ENCODE peak calls at places on chromosomes 2 and 18, in eight cellular contexts. One of them, this sample, is unnamed.

GRCh38 chr2:146734042-146734715 is 1110.7 kb upstream of the ACVR2A start:
- DNase-seq in lower lobe of right lung: no peak
- DNase-seq in heart right ventricle: no peak
- DNase-seq in keratinocyte: no peak
- DNase-seq in brain microvascular endothelial cell: peak; percentile 47
- DNase-seq in body of pancreas: no peak
- DNase-seq in tibial artery: no peak
- DNase-seq in sigmoid colon: no peak
- DNase-seq in this sample: no peak

GRCh38 chr2:237471457-237472186 is 15.4 kb upstream of the MLPH start:
- DNase-seq in tibial artery: no peak
- DNase-seq in lower lobe of right lung: peak; percentile 78
- DNase-seq in heart right ventricle: peak; percentile 42
- DNase-seq in brain microvascular endothelial cell: peak; percentile 74
- DNase-seq in keratinocyte: no peak
- DNase-seq in sigmoid colon: peak; percentile 84
- DNase-seq in body of pancreas: peak; percentile 40
- DNase-seq in this sample: no peak

GRCh38 chr2:128439231-128440086 is 120.8 kb upstream of the HS6ST1 start:
- DNase-seq in brain microvascular endothelial cell: no peak
- DNase-seq in lower lobe of right lung: no peak
- DNase-seq in tibial artery: no peak
- DNase-seq in keratinocyte: no peak
- DNase-seq in sigmoid colon: peak; percentile 55
- DNase-seq in heart right ventricle: no peak
- DNase-seq in body of pancreas: peak; percentile 10
- DNase-seq in this sample: no peak

GRCh38 chr2:143015681-143016080 is 113.5 kb upstream of the ARHGAP15 start:
- DNase-seq in body of pancreas: no peak
- DNase-seq in brain microvascular endothelial cell: no peak
- DNase-seq in tibial artery: no peak
- DNase-seq in lower lobe of right lung: no peak
- DNase-seq in keratinocyte: no peak
- DNase-seq in heart right ventricle: no peak
- DNase-seq in sigmoid colon: no peak
- DNase-seq in this sample: no peak

GRCh38 chr2:239853706-239854327 is 171.3 kb downstream of the NDUFA10 start:
- DNase-seq in lower lobe of right lung: no peak
- DNase-seq in keratinocyte: no peak
- DNase-seq in sigmoid colon: no peak
- DNase-seq in body of pancreas: no peak
- DNase-seq in heart right ventricle: no peak
- DNase-seq in tibial artery: no peak
- DNase-seq in brain microvascular endothelial cell: no peak
- DNase-seq in this sample: peak; percentile 3

GRCh38 chr2:71458413-71459083 is 5.2 kb downstream of the DYSF start:
- DNase-seq in brain microvascular endothelial cell: peak; percentile 58
- DNase-seq in sigmoid colon: no peak
- DNase-seq in heart right ventricle: peak; percentile 46
- DNase-seq in tibial artery: no peak
- DNase-seq in lower lobe of right lung: no peak
- DNase-seq in body of pancreas: no peak
- DNase-seq in keratinocyte: no peak
- DNase-seq in this sample: no peak

GRCh38 chr2:9230881-9231280 is 24.3 kb downstream of the ASAP2 start:
- DNase-seq in lower lobe of right lung: no peak
- DNase-seq in tibial artery: no peak
- DNase-seq in keratinocyte: no peak
- DNase-seq in sigmoid colon: no peak
- DNase-seq in heart right ventricle: no peak
- DNase-seq in brain microvascular endothelial cell: no peak
- DNase-seq in body of pancreas: no peak
- DNase-seq in this sample: no peak

GRCh38 chr2:5538717-5539116 is 153.5 kb upstream of the SOX11 start:
- DNase-seq in lower lobe of right lung: no peak
- DNase-seq in heart right ventricle: no peak
- DNase-seq in sigmoid colon: no peak
- DNase-seq in tibial artery: no peak
- DNase-seq in body of pancreas: no peak
- DNase-seq in keratinocyte: no peak
- DNase-seq in brain microvascular endothelial cell: no peak
- DNase-seq in this sample: no peak

GRCh38 chr18:4126939-4127338 is 328.2 kb downstream of the DLGAP1 start:
- DNase-seq in keratinocyte: no peak
- DNase-seq in lower lobe of right lung: no peak
- DNase-seq in heart right ventricle: no peak
- DNase-seq in body of pancreas: no peak
- DNase-seq in brain microvascular endothelial cell: no peak
- DNase-seq in sigmoid colon: no peak
- DNase-seq in tibial artery: no peak
- DNase-seq in this sample: no peak

GRCh38 chr2:45315881-45316280 is 295.2 kb downstream of the SRBD1 start:
- DNase-seq in sigmoid colon: no peak
- DNase-seq in keratinocyte: no peak
- DNase-seq in body of pancreas: no peak
- DNase-seq in brain microvascular endothelial cell: peak; percentile 90
- DNase-seq in lower lobe of right lung: no peak
- DNase-seq in tibial artery: no peak
- DNase-seq in heart right ventricle: no peak
- DNase-seq in this sample: no peak

GRCh38 chr18:48032876-48033769 is 102.7 kb upstream of the SMAD2 start:
- DNase-seq in sigmoid colon: peak; percentile 20
- DNase-seq in keratinocyte: no peak
- DNase-seq in heart right ventricle: no peak
- DNase-seq in body of pancreas: no peak
- DNase-seq in tibial artery: peak; percentile 18
- DNase-seq in lower lobe of right lung: no peak
- DNase-seq in brain microvascular endothelial cell: peak; percentile 57
- DNase-seq in this sample: no peak

GRCh38 chr18:5440297-5440696 is 103.5 kb downstream of the EPB41L3 start:
- DNase-seq in lower lobe of right lung: no peak
- DNase-seq in tibial artery: no peak
- DNase-seq in brain microvascular endothelial cell: no peak
- DNase-seq in sigmoid colon: no peak
- DNase-seq in body of pancreas: no peak
- DNase-seq in keratinocyte: no peak
- DNase-seq in heart right ventricle: no peak
- DNase-seq in this sample: no peak

GRCh38 chr2:79741044-79741443 is 228.2 kb downstream of the CTNNA2 start:
- DNase-seq in heart right ventricle: no peak
- DNase-seq in sigmoid colon: no peak
- DNase-seq in keratinocyte: no peak
- DNase-seq in body of pancreas: no peak
- DNase-seq in lower lobe of right lung: no peak
- DNase-seq in tibial artery: no peak
- DNase-seq in brain microvascular endothelial cell: no peak
- DNase-seq in this sample: no peak

GRCh38 chr2:36483290-36483689 is 114.7 kb downstream of the FEZ2 start:
- DNase-seq in brain microvascular endothelial cell: no peak
- DNase-seq in body of pancreas: no peak
- DNase-seq in heart right ventricle: no peak
- DNase-seq in keratinocyte: no peak
- DNase-seq in lower lobe of right lung: no peak
- DNase-seq in tibial artery: no peak
- DNase-seq in sigmoid colon: no peak
- DNase-seq in this sample: no peak

GRCh38 chr2:206800501-206801416 is 35.4 kb downstream of the FASTKD2 start:
- DNase-seq in tibial artery: peak; percentile 58
- DNase-seq in sigmoid colon: peak; percentile 83
- DNase-seq in body of pancreas: peak; percentile 48
- DNase-seq in brain microvascular endothelial cell: peak; percentile 70
- DNase-seq in heart right ventricle: peak; percentile 75
- DNase-seq in keratinocyte: peak; percentile 2
- DNase-seq in lower lobe of right lung: peak; percentile 50
- DNase-seq in this sample: peak; percentile 79

GRCh38 chr2:239903803-239904202 is 121.3 kb downstream of the NDUFA10 start:
- DNase-seq in brain microvascular endothelial cell: no peak
- DNase-seq in sigmoid colon: no peak
- DNase-seq in keratinocyte: no peak
- DNase-seq in heart right ventricle: no peak
- DNase-seq in lower lobe of right lung: no peak
- DNase-seq in tibial artery: no peak
- DNase-seq in body of pancreas: no peak
- DNase-seq in this sample: no peak

GRCh38 chr2:238777369-238778067 is 70.4 kb upstream of the TWIST2 start:
- DNase-seq in body of pancreas: no peak
- DNase-seq in heart right ventricle: no peak
- DNase-seq in keratinocyte: no peak
- DNase-seq in brain microvascular endothelial cell: no peak
- DNase-seq in tibial artery: no peak
- DNase-seq in sigmoid colon: no peak
- DNase-seq in lower lobe of right lung: no peak
- DNase-seq in this sample: no peak

GRCh38 chr2:213248637-213249036 is 35.6 kb upstream of the SPAG16 start:
- DNase-seq in sigmoid colon: no peak
- DNase-seq in tibial artery: no peak
- DNase-seq in heart right ventricle: no peak
- DNase-seq in keratinocyte: no peak
- DNase-seq in body of pancreas: no peak
- DNase-seq in brain microvascular endothelial cell: no peak
- DNase-seq in lower lobe of right lung: no peak
- DNase-seq in this sample: no peak

GRCh38 chr2:161954103-161954502 is 119.9 kb downstream of the DPP4 start:
- DNase-seq in lower lobe of right lung: no peak
- DNase-seq in heart right ventricle: no peak
- DNase-seq in sigmoid colon: no peak
- DNase-seq in tibial artery: no peak
- DNase-seq in brain microvascular endothelial cell: no peak
- DNase-seq in keratinocyte: no peak
- DNase-seq in body of pancreas: no peak
- DNase-seq in this sample: no peak

GRCh38 chr2:127134235-127134634 is 27.3 kb upstream of the BIN1 start:
- DNase-seq in sigmoid colon: no peak
- DNase-seq in heart right ventricle: no peak
- DNase-seq in keratinocyte: no peak
- DNase-seq in body of pancreas: no peak
- DNase-seq in lower lobe of right lung: no peak
- DNase-seq in tibial artery: no peak
- DNase-seq in brain microvascular endothelial cell: no peak
- DNase-seq in this sample: no peak

GRCh38 chr2:46335966-46336436 is 38.8 kb downstream of the EPAS1 start:
- DNase-seq in body of pancreas: peak; percentile 39
- DNase-seq in tibial artery: no peak
- DNase-seq in heart right ventricle: no peak
- DNase-seq in sigmoid colon: peak; percentile 77
- DNase-seq in lower lobe of right lung: peak; percentile 54
- DNase-seq in keratinocyte: no peak
- DNase-seq in brain microvascular endothelial cell: no peak
- DNase-seq in this sample: no peak

GRCh38 chr18:59155140-59155539 is 15.5 kb downstream of the SEC11C start:
- DNase-seq in lower lobe of right lung: no peak
- DNase-seq in heart right ventricle: no peak
- DNase-seq in keratinocyte: no peak
- DNase-seq in tibial artery: no peak
- DNase-seq in sigmoid colon: no peak
- DNase-seq in body of pancreas: no peak
- DNase-seq in brain microvascular endothelial cell: no peak
- DNase-seq in this sample: no peak

GRCh38 chr18:79943608-79944125 is 7.8 kb downstream of the SLC66A2 start:
- DNase-seq in sigmoid colon: peak; percentile 55
- DNase-seq in lower lobe of right lung: peak; percentile 27
- DNase-seq in tibial artery: no peak
- DNase-seq in keratinocyte: no peak
- DNase-seq in brain microvascular endothelial cell: no peak
- DNase-seq in body of pancreas: no peak
- DNase-seq in heart right ventricle: no peak
- DNase-seq in this sample: no peak
- H3K36me3 ChIP-seq in sigmoid colon: peaks cover 10% of the 10 kb centered on the region
- H3K36me3 ChIP-seq in lower lobe of right lung: peaks cover 55% of the 10 kb centered on the region
- H3K36me3 ChIP-seq in tibial artery: peaks cover 38% of the 10 kb centered on the region
- H3K36me3 ChIP-seq in keratinocyte: peaks cover 24% of the 10 kb centered on the region
- H3K36me3 ChIP-seq in brain microvascular endothelial cell: peaks cover 9% of the 10 kb centered on the region
- H3K36me3 ChIP-seq in body of pancreas: peaks cover 6% of the 10 kb centered on the region
- H3K36me3 ChIP-seq in heart right ventricle: peaks cover 52% of the 10 kb centered on the region
- H3K36me3 ChIP-seq in this sample: no peaks in the 10 kb centered on the region

GRCh38 chr2:105896765-105897163 is 152.1 kb downstream of the NCK2 start:
- DNase-seq in brain microvascular endothelial cell: no peak
- DNase-seq in body of pancreas: no peak
- DNase-seq in heart right ventricle: no peak
- DNase-seq in keratinocyte: no peak
- DNase-seq in lower lobe of right lung: no peak
- DNase-seq in sigmoid colon: no peak
- DNase-seq in tibial artery: no peak
- DNase-seq in this sample: no peak
- TF ChIP-seq CTCF in brain microvascular endothelial cell: peak; percentile 30
- TF ChIP-seq CTCF in body of pancreas: no peak
- TF ChIP-seq CTCF in heart right ventricle: no peak
- TF ChIP-seq CTCF in keratinocyte: no peak
- TF ChIP-seq CTCF in lower lobe of right lung: no peak
- TF ChIP-seq CTCF in sigmoid colon: no peak
- TF ChIP-seq CTCF in tibial artery: no peak
- TF ChIP-seq CTCF in this sample: no peak

DNA sequence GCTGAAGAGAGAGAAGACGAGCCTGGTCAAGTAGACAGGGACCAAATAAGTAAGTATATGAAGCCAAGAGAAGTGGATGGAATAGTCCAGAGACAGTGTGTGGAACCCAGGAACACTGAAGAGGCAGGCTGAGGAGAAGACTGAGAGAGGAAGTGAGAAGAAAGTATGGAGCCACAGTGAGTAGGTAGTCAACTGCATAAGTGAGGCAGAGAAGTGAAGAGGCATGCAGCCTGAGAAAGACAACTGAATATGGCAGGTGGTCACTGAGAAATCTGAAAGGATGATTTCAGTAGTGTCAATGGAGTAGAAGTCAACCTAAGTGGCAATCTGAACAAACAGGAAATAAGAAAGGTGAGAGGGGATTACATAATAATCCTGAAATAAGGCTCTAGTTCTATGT is 55.4 kb downstream of the CWC22 start:
- DNase-seq in body of pancreas: no peak
- DNase-seq in sigmoid colon: no peak
- DNase-seq in brain microvascular endothelial cell: no peak
- DNase-seq in tibial artery: no peak
- DNase-seq in keratinocyte: no peak
- DNase-seq in heart right ventricle: no peak
- DNase-seq in lower lobe of right lung: no peak
- DNase-seq in this sample: no peak
- H3K36me3 ChIP-seq in body of pancreas: no peaks in the 10 kb centered on the region
- H3K36me3 ChIP-seq in sigmoid colon: peaks cover 30% of the 10 kb centered on the region
- H3K36me3 ChIP-seq in brain microvascular endothelial cell: peaks cover 22% of the 10 kb centered on the region
- H3K36me3 ChIP-seq in tibial artery: peaks cover 65% of the 10 kb centered on the region
- H3K36me3 ChIP-seq in keratinocyte: peaks cover 8% of the 10 kb centered on the region
- H3K36me3 ChIP-seq in heart right ventricle: peaks cover 97% of the 10 kb centered on the region
- H3K36me3 ChIP-seq in lower lobe of right lung: peaks cover 83% of the 10 kb centered on the region
- H3K36me3 ChIP-seq in this sample: peaks cover 79% of the 10 kb centered on the region

DNA sequence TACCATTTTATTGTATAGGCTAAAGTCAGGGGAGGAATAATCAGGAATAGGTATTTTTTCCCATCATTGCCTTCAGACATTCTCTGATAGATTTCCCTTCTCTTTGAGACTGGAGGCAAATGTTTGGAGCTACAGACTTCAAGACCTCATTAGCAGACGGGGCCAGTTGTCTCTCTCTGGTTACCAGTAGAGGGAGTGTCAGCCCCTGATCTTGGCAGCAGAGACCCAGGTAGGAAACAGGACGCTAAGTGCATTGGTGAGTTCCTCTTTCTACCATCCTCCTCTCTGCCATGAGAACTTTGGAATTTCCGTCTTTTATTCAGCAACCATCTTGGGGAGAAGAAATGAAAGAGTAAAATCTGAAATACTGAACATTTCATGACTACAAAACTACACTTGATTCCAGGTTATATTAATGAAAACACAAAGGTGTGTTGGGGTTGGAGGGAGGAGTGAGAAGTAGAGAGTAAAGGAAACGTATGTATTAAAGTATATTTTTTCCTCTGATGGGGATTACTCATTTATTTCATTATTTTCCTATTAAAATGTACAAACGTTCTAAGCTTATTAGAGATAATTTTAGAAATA is 186.2 kb upstream of the GCFC2 start:
- DNase-seq in tibial artery: no peak
- DNase-seq in heart right ventricle: no peak
- DNase-seq in brain microvascular endothelial cell: no peak
- DNase-seq in body of pancreas: peak; percentile 25
- DNase-seq in lower lobe of right lung: no peak
- DNase-seq in sigmoid colon: no peak
- DNase-seq in keratinocyte: no peak
- DNase-seq in this sample: no peak
- TF ChIP-seq CTCF in tibial artery: no peak
- TF ChIP-seq CTCF in heart right ventricle: peak; percentile 39
- TF ChIP-seq CTCF in brain microvascular endothelial cell: peak; percentile 71
- TF ChIP-seq CTCF in body of pancreas: no peak
- TF ChIP-seq CTCF in lower lobe of right lung: peak; percentile 31
- TF ChIP-seq CTCF in sigmoid colon: no peak
- TF ChIP-seq CTCF in keratinocyte: peak; percentile 58
- TF ChIP-seq CTCF in this sample: peak; percentile 17